ENCODE peak calls at places on chromosome 15, in seven cellular contexts. Z, S, E, O, I, F and W are unnamed samples. For H3K4me1 and H3K36me3, the result is how much of the 10 kb centered on the place peaks cover.

GRCh38 chr15:66654718-66655375 is 47.2 kb upstream of the SMAD6 start:
- DNase-seq in Z (no peak), S (no peak), E (no peak), O (peak), I (no peak), F (no peak), W (peak)

GRCh38 chr15:45666119-45666875 is 31.5 kb downstream of the SQOR start:
- DNase-seq in Z (no peak), S (no peak), E (no peak), O (no peak), I (no peak), F (no peak), W (no peak)

GRCh38 chr15:62742409-62743171 is 300.0 kb upstream of the TPM1 start:
- DNase-seq in Z (peak), S (peak), E (peak), O (peak), I (peak), F (no peak), W (no peak)

GRCh38 chr15:79440355-79440908 is 8.3 kb downstream of the MINAR1 start:
- DNase-seq in Z (no peak), S (no peak), E (no peak), O (no peak), I (no peak), F (no peak), W (no peak)

GRCh38 chr15:80870893-80871292 is 91.7 kb downstream of the CEMIP start:
- DNase-seq in Z (no peak), S (no peak), E (no peak), O (no peak), I (no peak), F (no peak), W (no peak)

GRCh38 chr15:68820205-68820588 is 498 bp downstream of the ANP32A start:
- DNase-seq in Z (peak), S (peak), E (peak), O (peak), I (peak), F (peak), W (peak)

GRCh38 chr15:69853572-69853971 is 244.1 kb downstream of the TLE3 start:
- DNase-seq in Z (no peak), S (no peak), E (no peak), O (no peak), I (no peak), F (no peak), W (no peak)

GRCh38 chr15:61530769-61531168 is 301.7 kb upstream of the RORA start:
- DNase-seq in Z (no peak), S (peak), E (no peak), O (no peak), I (no peak), F (no peak), W (no peak)

GRCh38 chr15:66946578-66947164 is 118.7 kb upstream of the SMAD3 start:
- DNase-seq in Z (peak), S (peak), E (peak), O (peak), I (peak), F (peak), W (peak)

GRCh38 chr15:78840661-78841060 is 29.4 kb upstream of the ADAMTS7 start:
- DNase-seq in Z (no peak), S (peak), E (no peak), O (no peak), I (no peak), F (no peak), W (no peak)

GRCh38 chr15:51332211-51333147 is 5.9 kb downstream of the CYP19A1 start:
- DNase-seq in Z (no peak), S (no peak), E (no peak), O (no peak), I (no peak), F (no peak), W (no peak)

GRCh38 chr15:38707802-38708671 is 143.4 kb upstream of the RASGRP1 start:
- DNase-seq in Z (peak), S (peak), E (peak), O (peak), I (peak), F (no peak), W (no peak)

GRCh38 chr15:95304874-95305271 is 1025.6 kb upstream of the NR2F2 start:
- DNase-seq in Z (no peak), S (no peak), E (no peak), O (no peak), I (no peak), F (no peak), W (no peak)

GRCh38 chr15:67090297-67091072 is 25.1 kb downstream of the SMAD3 start:
- DNase-seq in Z (no peak), S (peak), E (no peak), O (no peak), I (no peak), F (no peak), W (no peak)

GRCh38 chr15:69934607-69935006 is 163.1 kb downstream of the TLE3 start:
- DNase-seq in Z (no peak), S (no peak), E (no peak), O (no peak), I (no peak), F (no peak), W (no peak)

GRCh38 chr15:85749261-85750151 is 45.2 kb downstream of the KLHL25 start:
- DNase-seq in Z (no peak), S (no peak), E (peak), O (peak), I (no peak), F (no peak), W (peak)

GRCh38 chr15:45646220-45646619 is 11.4 kb downstream of the SQOR start:
- DNase-seq in Z (no peak), S (no peak), E (no peak), O (no peak), I (no peak), F (no peak), W (no peak)

GRCh38 chr15:52137432-52138357 is 25.1 kb upstream of the BCL2L10 start:
- DNase-seq in Z (peak), S (no peak), E (no peak), O (peak), I (peak), F (no peak), W (no peak)

GRCh38 chr15:92745845-92746271 is 90.3 kb upstream of the FAM174B start:
- DNase-seq in Z (peak), S (no peak), E (no peak), O (no peak), I (no peak), F (no peak), W (no peak)

GRCh38 chr15:27696530-27696929 is 402.6 kb downstream of the OCA2 start:
- DNase-seq in Z (no peak), S (no peak), E (no peak), O (no peak), I (no peak), F (no peak), W (no peak)

GRCh38 chr15:80609512-80609946 is 85.6 kb upstream of the ABHD17C start:
- DNase-seq in Z (no peak), S (no peak), E (no peak), O (no peak), I (no peak), F (no peak), W (no peak)

GRCh38 chr15:81880314-81880713 is 165.5 kb downstream of the MEX3B start:
- DNase-seq in Z (no peak), S (no peak), E (no peak), O (no peak), I (no peak), F (no peak), W (no peak)

GRCh38 chr15:93063292-93063671 is 25.7 kb downstream of the RGMA start:
- DNase-seq in Z (no peak), S (no peak), E (no peak), O (no peak), I (no peak), F (no peak), W (no peak)

GRCh38 chr15:57503911-57504598 is 87.6 kb upstream of the MYZAP start:
- DNase-seq in Z (no peak), S (no peak), E (no peak), O (no peak), I (no peak), F (no peak), W (no peak)

GRCh38 chr15:45456212-45457106 is 66.1 kb downstream of the SLC30A4 start:
- DNase-seq in Z (peak), S (peak), E (peak), O (peak), I (peak), F (peak), W (peak)

GRCh38 chr15:48555244-48555804 is 90.2 kb downstream of the FBN1 start:
- DNase-seq in Z (no peak), S (no peak), E (no peak), O (no peak), I (no peak), F (no peak), W (no peak)

GRCh38 chr15:100808691-100809090 is 70.9 kb upstream of the ALDH1A3 start:
- DNase-seq in Z (no peak), S (no peak), E (no peak), O (no peak), I (no peak), F (no peak), W (no peak)

GRCh38 chr15:74845581-74845980 is 2.6 kb upstream of the ULK3 start:
- DNase-seq in Z (no peak), S (no peak), E (no peak), O (no peak), I (no peak), F (no peak), W (peak)
- H3K4me1 ChIP-seq in Z (under half), S (under half), E (under half), O (under half), I (under half), F (under half), W (under half)

GRCh38 chr15:74616020-74616939 is 644 bp downstream of the CLK3 start:
- DNase-seq in Z (peak), S (peak), E (peak), O (peak), I (peak), F (peak), W (peak)
- H3K36me3 ChIP-seq in Z (under half), S (under half), E (under half), O (under half), I (under half), F (under half), W (under half)

GRCh38 chr15:74396445-74397238 is 29.2 kb upstream of the CYP11A1 start:
- DNase-seq in Z (peak), S (no peak), E (no peak), O (peak), I (peak), F (no peak), W (no peak)
- H3K4me1 ChIP-seq in Z (half or more), S (under half), E (under half), O (under half), I (under half), F (under half), W (under half)

DNA sequence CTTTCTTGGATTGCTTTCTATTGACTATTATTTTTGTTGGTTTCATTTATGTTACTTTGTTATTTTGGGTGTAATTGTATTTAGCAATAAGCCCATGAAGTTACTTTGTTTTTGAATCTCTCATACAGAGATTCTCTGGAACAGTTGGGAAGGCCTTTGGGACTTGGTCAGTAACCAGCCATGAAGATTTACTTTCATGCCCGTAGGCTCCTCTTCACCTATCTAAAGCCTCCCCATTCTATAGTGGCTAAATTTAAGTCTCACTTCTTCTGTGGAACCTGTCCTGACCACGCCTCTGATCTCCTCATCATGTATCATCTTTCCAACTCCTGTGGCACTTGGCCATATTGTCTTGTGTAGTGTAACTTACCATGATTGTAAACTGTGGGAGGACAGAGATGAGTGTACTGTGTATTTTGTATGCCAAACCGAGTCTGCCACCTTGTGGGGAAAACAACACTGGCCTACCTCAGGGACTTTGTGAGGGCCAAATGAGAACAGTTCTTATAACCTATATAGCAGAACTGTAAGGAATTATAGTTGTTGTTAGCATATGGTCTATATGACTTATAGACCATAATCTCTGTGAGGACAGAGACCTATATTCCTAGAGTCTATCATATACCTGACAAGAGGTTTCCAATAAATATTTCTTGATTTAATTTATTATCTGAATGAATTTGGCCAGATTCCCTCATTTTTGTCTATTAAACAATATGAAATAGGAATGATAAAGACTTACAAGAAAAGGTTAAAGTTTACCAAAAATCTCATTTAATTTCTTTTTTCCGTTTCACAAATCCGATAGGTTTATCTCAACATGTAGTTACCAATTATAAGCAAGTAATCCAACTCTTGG is 75.0 kb downstream of the STARD9 start:
- DNase-seq in Z (peak), S (peak), E (peak), O (peak), I (peak), F (no peak), W (peak)
- H3K36me3 ChIP-seq in Z (under half), S (under half), E (under half), O (under half), I (under half), F (under half), W (under half)

DNA sequence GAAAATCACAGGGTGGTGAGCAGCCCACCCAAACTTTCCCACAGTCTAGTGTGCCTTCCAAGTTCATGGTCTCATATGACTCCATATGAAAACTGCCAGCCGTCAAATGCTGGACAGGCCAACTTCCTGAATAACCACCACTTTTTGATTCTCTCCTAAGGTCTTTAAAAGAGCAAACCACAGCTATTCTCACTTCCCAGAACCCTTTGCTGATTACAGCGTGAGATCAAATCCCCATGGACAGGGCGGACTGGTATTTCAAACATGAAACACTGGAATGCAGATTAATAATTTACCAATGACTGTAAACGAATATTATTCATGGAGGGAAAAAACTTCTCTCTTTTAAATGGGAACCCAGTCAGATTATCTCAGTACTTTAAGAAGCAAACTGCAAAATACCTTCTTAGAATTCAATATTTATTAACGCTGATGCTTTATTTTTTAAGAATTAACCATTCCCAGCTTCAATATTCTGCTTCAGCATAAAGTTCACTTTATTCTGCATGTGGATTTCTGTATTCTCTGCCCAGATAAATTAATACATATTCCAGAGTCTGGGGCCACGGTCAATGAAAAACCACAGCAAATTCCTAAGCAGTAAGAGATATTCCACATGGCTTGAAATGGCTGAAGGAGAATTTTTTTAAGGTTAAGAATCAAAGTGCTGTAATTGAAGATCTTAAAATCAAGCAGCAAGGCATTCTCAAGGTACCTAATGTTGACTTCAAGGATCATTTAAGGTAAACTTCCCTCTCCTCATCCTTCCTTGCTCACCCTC is 42.9 kb downstream of the MYO1E start:
- DNase-seq in Z (peak), S (no peak), E (no peak), O (peak), I (no peak), F (no peak), W (no peak)
- H3K4me1 ChIP-seq in Z (half or more), S (under half), E (under half), O (under half), I (half or more), F (under half), W (under half)